ENCODE peak calls at places on chromosomes 3 and 15, in five cellular contexts. J is right atrium auricular region; A is MG63; D is effector memory CD4-positive, alpha-beta T cell; C is hepatocyte. P is an unnamed sample.

GRCh38 chr3:66583646-66584045 is 82.8 kb upstream of the LRIG1 start:
- DNase-seq in C (no peak), D (no peak), J (no peak), A (no peak), P (no peak)

GRCh38 chr15:25345943-25346342 is 92.9 kb downstream of the UBE3A start:
- DNase-seq in C (no peak), D (no peak), A (peak; percentile 69), J (no peak), P (no peak)

GRCh38 chr3:13064469-13064868 is 8.8 kb downstream of the IQSEC1 start:
- DNase-seq in A (no peak), J (no peak), D (no peak), C (no peak), P (no peak)

GRCh38 chr3:52004158-52004787 is 8.6 kb upstream of the RPL29 start:
- DNase-seq in A (no peak), D (no peak), C (peak; percentile 84), J (no peak), P (no peak)

GRCh38 chr3:57288403-57288802 is 4.1 kb downstream of the ASB14 start:
- DNase-seq in J (no peak), A (no peak), C (no peak), D (no peak), P (no peak)

GRCh38 chr3:46427929-46428833 is 21.1 kb downstream of the CCRL2 start:
- DNase-seq in C (peak; percentile 53), D (no peak), J (no peak), A (no peak), P (no peak)

GRCh38 chr15:99955181-99955525 is 221.9 kb upstream of the LYSMD4 start:
- DNase-seq in A (no peak), C (no peak), D (no peak), J (peak; percentile 42), P (no peak)

GRCh38 chr3:25663324-25664065 is 1.2 kb downstream of the TOP2B start:
- DNase-seq in C (peak; percentile 34), D (peak; percentile 16), A (no peak), J (no peak), P (peak; percentile 53)

GRCh38 chr15:45715528-45715927 is 80.7 kb downstream of the SQOR start:
- DNase-seq in A (no peak), J (no peak), D (no peak), C (peak; percentile 26), P (no peak)

GRCh38 chr3:135694142-135694541 is 271.4 kb upstream of the PPP2R3A start:
- DNase-seq in J (no peak), C (no peak), D (no peak), A (no peak), P (no peak)

GRCh38 chr3:109154989-109155388 is 18.5 kb downstream of the C3orf85 start:
- DNase-seq in J (no peak), A (no peak), C (no peak), D (no peak), P (no peak)

GRCh38 chr3:27089063-27089462 is 280.1 kb downstream of the NEK10 start:
- DNase-seq in J (no peak), A (peak; percentile 22), D (no peak), C (no peak), P (no peak)

GRCh38 chr15:47987908-47988532 is 132.8 kb upstream of the SLC24A5 start:
- DNase-seq in D (no peak), C (peak; percentile 79), J (no peak), A (no peak), P (no peak)

GRCh38 chr3:102419786-102420185 is 15.0 kb upstream of the ZPLD1 start:
- DNase-seq in J (no peak), C (no peak), D (no peak), A (no peak), P (no peak)

GRCh38 chr3:56775356-56775914 is 26.3 kb downstream of the ARHGEF3 start:
- DNase-seq in C (no peak), J (no peak), D (no peak), A (no peak), P (no peak)

GRCh38 chr3:49158108-49158709 is 7.9 kb downstream of the CCDC71 start:
- DNase-seq in A (no peak), D (peak; percentile 47), C (peak; percentile 49), J (no peak), P (peak; percentile 65)

GRCh38 chr3:126153695-126154360 is 26.6 kb downstream of the ALDH1L1 start:
- DNase-seq in D (no peak), J (no peak), A (no peak), C (peak; percentile 1), P (no peak)

GRCh38 chr3:155190686-155191085 is 102.8 kb downstream of the STRIT1 start:
- DNase-seq in J (no peak), A (no peak), D (no peak), C (no peak), P (no peak)

GRCh38 chr3:113079532-113079931 is 88.7 kb downstream of the GTPBP8 start:
- DNase-seq in A (no peak), D (no peak), J (no peak), C (no peak), P (no peak)

DNA sequence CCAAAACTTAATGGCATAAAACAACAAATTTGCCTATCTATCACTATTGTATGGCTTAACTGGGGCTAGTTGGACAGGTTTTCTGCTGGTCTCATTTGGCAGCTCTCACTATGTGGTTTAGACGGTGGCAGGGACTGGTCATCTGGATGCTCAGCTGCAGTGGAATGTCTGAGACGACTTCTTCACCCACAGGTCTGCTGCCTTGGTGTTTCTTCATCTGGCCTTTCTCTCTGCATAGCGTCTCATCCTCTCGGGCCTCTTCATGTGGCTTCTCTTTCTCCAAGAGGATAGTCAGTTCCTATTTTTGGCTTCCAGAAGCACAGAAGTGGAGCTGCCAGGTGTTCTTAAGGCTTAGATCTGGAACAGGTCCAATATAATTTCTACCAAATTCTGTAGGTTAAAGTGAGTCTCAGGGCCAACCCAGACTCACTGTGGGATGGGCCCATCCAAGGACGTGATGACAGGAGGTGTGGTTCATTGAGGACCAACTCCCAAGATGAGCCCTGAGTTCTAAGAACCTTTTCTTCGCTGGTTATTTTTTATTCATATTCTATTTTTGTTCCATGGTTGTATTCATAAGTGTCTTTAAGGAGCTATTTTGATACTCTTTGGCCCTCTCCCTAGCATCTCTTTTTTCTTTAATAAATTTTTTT is 18.6 kb downstream of the UBE2Q2 start:
- DNase-seq in D (no peak), J (no peak), A (no peak), C (no peak), P (no peak)
- H3K36me3 ChIP-seq in D (peaks cover 5% of the 10 kb centered on the region), J (no peaks in the 10 kb centered on the region), A (peaks cover 5% of the 10 kb centered on the region), C (no peaks in the 10 kb centered on the region), P (peaks cover 18% of the 10 kb centered on the region)

DNA sequence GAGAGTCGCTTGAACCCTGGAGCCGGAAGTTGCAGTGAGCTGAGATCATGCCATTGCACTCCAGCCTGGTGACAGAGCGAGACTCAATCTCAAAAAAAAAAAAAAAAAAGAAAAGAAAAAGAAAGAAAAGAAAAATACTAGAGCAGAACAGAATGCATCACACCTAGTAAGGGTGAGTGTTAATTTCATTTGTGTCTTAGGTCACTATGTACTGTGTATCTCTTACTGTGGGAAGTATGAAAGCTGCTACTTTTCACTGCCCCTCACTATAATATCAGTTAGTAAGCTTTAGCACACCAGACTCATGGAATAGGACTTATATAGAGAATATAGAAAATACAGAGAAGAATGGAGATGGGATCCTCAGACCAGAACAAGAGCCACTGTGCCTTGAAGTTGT is 45.9 kb upstream of the RASA2 start:
- DNase-seq in D (no peak), A (no peak), C (no peak), J (no peak), P (no peak)
- H3K36me3 ChIP-seq in D (peaks cover 31% of the 10 kb centered on the region), A (peaks cover 28% of the 10 kb centered on the region), C (no peaks in the 10 kb centered on the region), J (peaks cover 51% of the 10 kb centered on the region), P (peaks cover 50% of the 10 kb centered on the region)

DNA sequence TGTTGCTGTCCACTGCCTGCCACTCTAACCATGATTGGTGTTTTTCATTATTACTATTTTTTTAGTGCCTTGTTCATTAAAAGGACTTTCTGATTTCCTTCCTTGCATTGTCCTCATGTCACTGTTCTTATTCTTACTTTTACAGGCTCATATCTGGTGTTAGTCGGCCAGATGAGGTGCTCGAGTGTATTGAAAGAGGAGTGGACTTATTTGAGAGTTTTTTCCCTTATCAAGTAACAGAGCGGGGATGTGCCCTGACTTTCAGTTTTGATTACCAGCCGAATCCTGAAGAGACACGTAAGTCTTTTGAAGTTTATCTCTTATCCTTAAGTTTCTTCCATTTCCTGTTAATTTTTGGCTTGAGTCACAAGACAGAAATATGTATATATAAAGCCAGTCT is 23.2 kb downstream of the QTRT2 start:
- DNase-seq in A (no peak), D (no peak), J (no peak), C (no peak), P (no peak)
- H3K36me3 ChIP-seq in A (peaks cover 90% of the 10 kb centered on the region), D (peaks cover 58% of the 10 kb centered on the region), J (peaks cover 37% of the 10 kb centered on the region), C (no peaks in the 10 kb centered on the region), P (peaks cover 83% of the 10 kb centered on the region)

DNA sequence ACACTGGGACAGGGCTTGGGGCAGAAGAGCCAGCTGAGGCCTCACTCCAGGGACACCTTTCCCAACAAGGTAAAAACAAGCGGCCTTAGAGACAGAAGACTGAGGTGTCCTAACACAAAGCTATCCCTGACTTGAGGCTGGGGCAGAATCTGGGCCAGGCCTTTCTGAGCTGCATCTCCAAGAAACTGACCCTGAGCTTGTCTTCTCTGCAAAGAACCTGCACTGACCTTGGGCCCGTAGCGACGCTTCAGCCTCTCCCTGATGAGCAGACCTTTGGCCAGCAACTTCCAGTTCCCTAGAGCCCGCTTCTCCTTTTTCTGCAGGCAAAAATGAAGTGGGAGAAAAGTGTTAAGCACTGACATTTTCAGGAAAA is 22.2 kb downstream of the TMEM43 start:
- DNase-seq in A (no peak), J (no peak), D (no peak), C (no peak), P (no peak)
- H3K36me3 ChIP-seq in A (peaks cover 3% of the 10 kb centered on the region), J (peaks cover 42% of the 10 kb centered on the region), D (peaks cover 40% of the 10 kb centered on the region), C (no peaks in the 10 kb centered on the region), P (peaks cover 46% of the 10 kb centered on the region)

GRCh38 chr3:42204867-42205599 is 61.0 kb downstream of the CCK start:
- DNase-seq in D (no peak), C (no peak), J (no peak), A (no peak), P (no peak)
- H3K36me3 ChIP-seq in D (peaks cover 42% of the 10 kb centered on the region), C (peaks cover 7% of the 10 kb centered on the region), J (peaks cover 40% of the 10 kb centered on the region), A (no peaks in the 10 kb centered on the region), P (peaks cover 45% of the 10 kb centered on the region)

DNA sequence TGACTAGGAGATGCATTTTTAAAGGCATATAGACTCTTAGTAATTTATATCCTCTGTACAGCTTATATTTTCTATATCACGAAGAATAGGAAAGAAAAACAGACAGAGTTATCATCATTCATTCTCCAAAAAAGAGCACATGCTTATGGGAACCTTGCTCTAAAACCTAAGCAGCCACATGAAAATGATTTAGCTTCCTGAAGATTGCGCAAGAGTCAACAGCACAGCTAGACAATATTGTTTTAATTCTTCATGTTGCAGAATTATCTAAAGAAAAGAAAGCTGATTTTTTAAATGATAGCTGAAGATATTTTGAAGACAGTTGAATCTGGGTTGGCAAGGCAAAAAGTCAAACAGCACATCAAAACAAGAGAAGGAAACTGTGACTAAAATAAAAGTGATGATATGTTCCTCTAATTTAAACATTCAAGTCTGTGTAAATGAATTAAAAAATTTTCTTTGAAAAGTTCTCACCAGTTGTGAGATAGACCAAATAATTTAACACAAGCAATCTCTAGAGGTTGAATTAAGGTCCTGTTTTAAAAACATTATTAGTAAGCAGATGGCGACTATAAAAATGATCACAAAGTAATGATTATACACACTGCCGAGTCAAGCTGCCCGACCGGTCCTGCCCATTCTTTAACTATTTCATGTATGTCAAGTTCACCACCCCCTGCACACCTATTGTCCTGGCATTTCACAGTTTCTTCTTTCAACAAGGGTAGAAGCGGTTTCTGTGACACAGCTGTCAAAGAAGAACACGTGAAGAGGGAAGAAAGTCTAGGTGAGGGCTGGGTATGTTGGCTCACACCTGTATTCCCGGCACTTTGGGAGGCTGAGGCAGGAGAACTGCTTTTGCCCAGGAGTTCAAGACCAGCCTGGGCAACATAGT is 74.2 kb upstream of the BHLHE40 start:
- DNase-seq in J (no peak), C (no peak), A (no peak), D (no peak), P (no peak)
- H3K36me3 ChIP-seq in J (no peaks in the 10 kb centered on the region), C (no peaks in the 10 kb centered on the region), A (no peaks in the 10 kb centered on the region), D (no peaks in the 10 kb centered on the region), P (no peaks in the 10 kb centered on the region)

GRCh38 chr3:14131134-14131533 is 6.3 kb downstream of the TMEM43 start:
- DNase-seq in J (no peak), D (no peak), A (no peak), C (no peak), P (no peak)
- H3K36me3 ChIP-seq in J (peaks cover 77% of the 10 kb centered on the region), D (peaks cover 85% of the 10 kb centered on the region), A (peaks cover 62% of the 10 kb centered on the region), C (no peaks in the 10 kb centered on the region), P (peaks cover 78% of the 10 kb centered on the region)

P was measured in CD4-positive, CD25-positive, alpha-beta regulatory T cell.